ENCODE peak calls at places on chromosomes 3 and 15, in nine cellular contexts. Q is cardiac fibroblast, I is neural crest cell, V is endothelial cell, A is nephron progenitor cell, X is fibroblast of mammary gland, R is progenitor cell of endocrine pancreas, P is endothelial cell of umbilical vein, Z is H1. S is an unnamed sample.

GRCh38 chr3:58173670-58174472 is 36.9 kb downstream of the DNASE1L3 start:
- DNase-seq in V (peak), Z (no peak), A (peak), Q (peak), X (no peak), P (peak), R (peak), I (no peak), S (no peak)

GRCh38 chr3:87260270-87260669 is 16.1 kb downstream of the POU1F1 start:
- DNase-seq in Q (peak), R (peak), I (peak), P (peak), V (peak), X (peak), A (peak), Z (no peak), S (no peak)

GRCh38 chr3:188031106-188031505 is 122.9 kb upstream of the LPP start:
- DNase-seq in P (no peak), V (no peak), X (no peak), R (no peak), I (no peak), Z (no peak), A (no peak), Q (no peak), S (no peak)

GRCh38 chr3:67018789-67019525 is 20.9 kb downstream of the KBTBD8 start:
- DNase-seq in P (no peak), A (no peak), R (no peak), X (no peak), Z (no peak), V (no peak), I (no peak), Q (peak), S (no peak)

GRCh38 chr15:72591361-72591760 is 63.1 kb upstream of the GOLGA6B start:
- DNase-seq in I (no peak), X (peak), P (no peak), V (no peak), Z (no peak), R (no peak), Q (peak), A (no peak), S (no peak)

GRCh38 chr3:128922804-128923459 is 43.5 kb downstream of the ACAD9 start:
- DNase-seq in A (no peak), R (no peak), V (no peak), P (no peak), Q (no peak), Z (no peak), I (no peak), X (no peak), S (no peak)

GRCh38 chr15:67421105-67421504 is 99.8 kb upstream of the C15orf61 start:
- DNase-seq in R (no peak), X (no peak), Z (no peak), Q (no peak), P (no peak), V (no peak), A (no peak), I (no peak), S (no peak)

GRCh38 chr15:41870689-41871081 is 23.2 kb downstream of the SPTBN5 start:
- DNase-seq in R (no peak), Q (peak), P (no peak), I (no peak), V (no peak), X (peak), Z (no peak), A (no peak), S (no peak)

GRCh38 chr15:99238849-99239248 is 10.5 kb downstream of the TTC23 start:
- DNase-seq in X (no peak), A (no peak), V (no peak), P (peak), R (no peak), I (no peak), Q (no peak), Z (no peak), S (no peak)

GRCh38 chr15:28106294-28107110 is 7.4 kb upstream of the OCA2 start:
- DNase-seq in Q (no peak), P (no peak), V (peak), X (no peak), Z (no peak), A (peak), R (no peak), I (no peak), S (peak)

GRCh38 chr15:75104804-75105557 is 81.6 kb downstream of the PPCDC start:
- DNase-seq in V (no peak), R (no peak), Z (no peak), X (peak), A (no peak), Q (peak), I (no peak), P (peak), S (no peak)

GRCh38 chr3:58466899-58467563 is 24.9 kb upstream of the KCTD6 start:
- DNase-seq in P (no peak), R (no peak), A (no peak), Q (no peak), X (no peak), Z (no peak), V (no peak), I (no peak), S (no peak)

GRCh38 chr15:63601026-63601726 is 4.0 kb downstream of the FBXL22 start:
- DNase-seq in X (no peak), P (peak), R (peak), I (peak), A (peak), Z (no peak), V (peak), Q (peak), S (no peak)

GRCh38 chr15:86483936-86484335 is 404.3 kb downstream of the AGBL1 start:
- DNase-seq in X (no peak), Q (no peak), I (no peak), P (no peak), V (no peak), R (no peak), A (no peak), Z (no peak), S (no peak)

GRCh38 chr15:64532515-64532914 is 72.1 kb downstream of the ZNF609 start:
- DNase-seq in R (no peak), Q (no peak), A (no peak), I (no peak), X (no peak), V (no peak), P (no peak), Z (no peak), S (no peak)

GRCh38 chr15:42921049-42921731 is 612 bp upstream of the TTBK2 start:
- DNase-seq in Q (peak), R (no peak), Z (no peak), X (peak), V (peak), P (peak), A (peak), I (peak), S (no peak)
- TF ChIP-seq CTCF in Q (no peak), R (no peak), Z (no peak), X (no peak), V (no peak), P (no peak), A (no peak), I (peak), S (peak)

GRCh38 chr3:112097378-112097777 is 11.2 kb downstream of the C3orf52 start:
- DNase-seq in P (peak), Z (no peak), Q (peak), X (peak), A (no peak), V (no peak), R (no peak), I (no peak), S (no peak)
- TF ChIP-seq CTCF in P (no peak), Z (no peak), Q (no peak), X (no peak), A (no peak), V (no peak), R (no peak), I (no peak), S (no peak)

DNA sequence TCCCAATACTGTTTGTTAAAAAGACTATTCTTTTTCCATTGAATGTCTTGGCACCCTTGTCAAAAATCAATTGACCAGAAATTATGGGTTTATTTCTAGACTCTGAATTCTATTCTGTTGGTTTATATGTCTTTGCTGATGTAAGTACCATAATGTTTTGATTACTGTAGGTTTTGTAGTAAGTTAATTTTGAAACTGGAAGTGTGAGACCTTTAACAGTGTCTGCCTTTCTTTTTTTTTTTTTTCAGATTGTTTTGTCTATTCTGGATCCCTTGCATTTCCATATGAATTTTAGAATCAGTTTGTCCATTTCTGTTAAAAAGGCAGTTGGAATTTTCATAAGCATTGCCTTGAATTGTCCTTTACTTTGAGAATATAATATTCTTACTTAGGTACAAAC is 13.6 kb downstream of the ATP2C1 start:
- DNase-seq in Q (no peak), R (no peak), A (no peak), Z (no peak), P (no peak), X (no peak), V (no peak), I (no peak), S (no peak)
- TF ChIP-seq CTCF in Q (no peak), R (no peak), A (no peak), Z (no peak), P (no peak), X (no peak), V (no peak), I (no peak), S (no peak)

GRCh38 chr15:45638641-45639040 is 3.8 kb downstream of the SQOR start:
- DNase-seq in I (no peak), R (no peak), X (peak), V (no peak), Z (no peak), A (no peak), P (no peak), Q (no peak), S (no peak)

GRCh38 chr15:45640610-45641009 is 5.8 kb downstream of the SQOR start:
- DNase-seq in R (no peak), A (no peak), I (no peak), X (peak), V (no peak), Z (no peak), Q (peak), P (peak), S (no peak)

GRCh38 chr15:45642203-45642932 is 7.5 kb downstream of the SQOR start:
- DNase-seq in P (peak), Q (peak), Z (no peak), A (no peak), I (no peak), R (no peak), V (no peak), X (peak), S (no peak)

GRCh38 chr15:45644437-45644836 is 9.6 kb downstream of the SQOR start:
- DNase-seq in X (no peak), V (no peak), I (no peak), Z (no peak), A (no peak), P (no peak), R (no peak), Q (no peak), S (no peak)

DNA sequence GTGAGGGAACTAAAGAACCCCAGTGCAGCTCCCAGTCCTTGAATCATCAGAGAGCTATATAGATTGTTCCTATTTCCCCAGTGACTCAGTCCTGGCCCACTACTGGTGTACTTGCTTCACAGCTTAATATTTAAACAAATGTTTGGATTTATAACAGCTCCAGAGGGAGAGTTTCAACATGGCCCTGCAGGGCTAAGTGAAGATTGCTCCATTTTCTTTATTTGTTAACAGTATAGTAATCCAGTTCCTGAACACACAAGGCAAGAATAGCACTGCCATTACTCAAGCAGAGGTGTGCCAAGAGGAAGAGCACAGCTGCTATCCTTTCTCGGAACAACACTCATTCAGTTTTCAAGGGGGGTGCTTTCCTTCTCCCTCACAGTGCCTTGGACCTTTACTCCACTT is 6.5 kb downstream of the SQOR start:
- DNase-seq in Z (no peak), Q (peak), A (no peak), I (no peak), P (peak), R (no peak), X (peak), V (no peak), S (no peak)
- TF ChIP-seq CTCF in Z (no peak), Q (peak), A (no peak), I (no peak), P (no peak), R (no peak), X (peak), V (no peak), S (no peak)

S was measured in type B pancreatic cell.